ENCODE peak calls at places on chromosomes 16 and 17, in five cellular contexts. I is GM12878, R is K562, C is HepG2, A is HCT116. E is an unnamed sample.

GRCh38 chr17:54948380-54948779 is 20.1 kb downstream of the COX11 start:
- DNase-seq in I (no peak), R (peak; percentile 14), C (peak; percentile 44), A (peak; percentile 70), E (no peak)

GRCh38 chr17:40550608-40551007 is 14.7 kb downstream of the CCR7 start:
- DNase-seq in I (no peak), R (no peak), C (no peak), A (no peak), E (no peak)

GRCh38 chr16:48231675-48232214 is 12.4 kb upstream of the LONP2 start:
- DNase-seq in I (no peak), R (peak; percentile 25), C (peak; percentile 49), A (peak; percentile 35), E (peak; percentile 45)

GRCh38 chr17:4690745-4691144 is 13.2 kb downstream of the PELP1 start:
- DNase-seq in I (no peak), R (no peak), C (no peak), A (no peak), E (no peak)

GRCh38 chr17:60415146-60415545 is 7.1 kb upstream of the CHCT1 start:
- DNase-seq in I (no peak), R (no peak), C (no peak), A (no peak), E (no peak)

GRCh38 chr17:4118095-4118743 is 24.6 kb downstream of the ZZEF1 start:
- DNase-seq in I (no peak), R (no peak), C (no peak), A (no peak), E (no peak)

GRCh38 chr16:74297296-74297665 is 667 bp downstream of the PSMD7 start:
- DNase-seq in I (no peak), R (peak; percentile 63), C (peak; percentile 24), A (no peak), E (peak; percentile 56)

GRCh38 chr16:84137769-84138357 is 7.1 kb downstream of the HSDL1 start:
- DNase-seq in I (no peak), R (no peak), C (no peak), A (no peak), E (no peak)

GRCh38 chr17:2266045-2266864 is 37.3 kb downstream of the SMG6 start:
- DNase-seq in I (peak; percentile 97), R (no peak), C (no peak), A (no peak), E (no peak)

GRCh38 chr17:13323990-13324389 is 277.7 kb downstream of the HS3ST3A1 start:
- DNase-seq in I (no peak), R (no peak), C (peak; percentile 50), A (no peak), E (no peak)

GRCh38 chr17:882827-883585 is 96.6 kb downstream of the NXN start:
- DNase-seq in I (no peak), R (no peak), C (peak; percentile 83), A (no peak), E (no peak)

GRCh38 chr17:65531508-65532431 is 29.7 kb downstream of the AXIN2 start:
- DNase-seq in I (no peak), R (no peak), C (no peak), A (no peak), E (peak; percentile 93)

GRCh38 chr16:67447508-67448076 is 16.7 kb downstream of the HSD11B2 start:
- DNase-seq in I (peak; percentile 15), R (peak; percentile 69), C (peak; percentile 49), A (peak; percentile 54), E (peak; percentile 70)

GRCh38 chr17:50440838-50441829 is 15.1 kb downstream of the ACSF2 start:
- DNase-seq in I (no peak), R (no peak), C (no peak), A (no peak), E (no peak)

GRCh38 chr17:81218991-81219390 is 3.8 kb downstream of the CEP131 start:
- DNase-seq in I (no peak), R (no peak), C (no peak), A (no peak), E (no peak)

GRCh38 chr17:64736804-64737492 is 74.8 kb upstream of the SMURF2 start:
- DNase-seq in I (no peak), R (no peak), C (peak; percentile 51), A (peak; percentile 61), E (peak; percentile 30)

GRCh38 chr17:14873540-14873939 is 391.6 kb downstream of the PMP22 start:
- DNase-seq in I (no peak), R (no peak), C (no peak), A (no peak), E (no peak)

GRCh38 chr17:37743875-37744632 is 805 bp downstream of the HNF1B start:
- DNase-seq in I (no peak), R (no peak), C (peak; percentile 61), A (no peak), E (peak; percentile 41)

GRCh38 chr17:79684132-79684985 is 46.4 kb upstream of the ENPP7 start:
- DNase-seq in I (no peak), R (no peak), C (no peak), A (no peak), E (no peak)

GRCh38 chr16:88395669-88396584 is 13.2 kb downstream of the ZNF469 start:
- DNase-seq in I (no peak), R (no peak), C (no peak), A (no peak), E (no peak)

GRCh38 chr16:87926246-87927194 is 9.8 kb downstream of the CA5A start:
- DNase-seq in I (no peak), R (no peak), C (no peak), A (no peak), E (no peak)

GRCh38 chr16:15857779-15858560 is 1.1 kb upstream of the MYH11 start:
- DNase-seq in I (no peak), R (no peak), C (no peak), A (no peak), E (peak; percentile 79)

GRCh38 chr16:89764711-89765201 is 43.4 kb downstream of the ZNF276 start:
- DNase-seq in I (peak; percentile 91), R (no peak), C (no peak), A (no peak), E (no peak)

GRCh38 chr16:5607169-5607568 is 509.6 kb upstream of the EEF2KMT start:
- DNase-seq in I (no peak), R (no peak), C (no peak), A (no peak), E (peak; percentile 68)

GRCh38 chr17:14057591-14057990 is 11.7 kb upstream of the COX10 start:
- DNase-seq in I (no peak), R (no peak), C (no peak), A (no peak), E (no peak)

GRCh38 chr16:81447383-81448101 is 2.9 kb downstream of the CMIP start:
- DNase-seq in I (no peak), R (no peak), C (peak; percentile 57), A (no peak), E (no peak)

GRCh38 chr16:24075929-24076716 is 180.0 kb upstream of the CACNG3 start:
- DNase-seq in I (peak; percentile 21), R (peak; percentile 62), C (no peak), A (peak; percentile 10), E (no peak)

GRCh38 chr17:56979091-56979480 is 1.2 kb downstream of the SCPEP1 start:
- DNase-seq in I (no peak), R (no peak), C (no peak), A (no peak), E (no peak)

GRCh38 chr17:64004903-64005733 is 7.0 kb downstream of the PRR29 start:
- DNase-seq in I (no peak), R (no peak), C (no peak), A (no peak), E (peak; percentile 19)

GRCh38 chr17:10727192-10727591 is 2.6 kb downstream of the TMEM220 start:
- DNase-seq in I (no peak), R (no peak), C (no peak), A (no peak), E (no peak)

GRCh38 chr16:64951681-64952080 is 170.2 kb downstream of the CDH11 start:
- DNase-seq in I (no peak), R (no peak), C (no peak), A (no peak), E (no peak)

DNA sequence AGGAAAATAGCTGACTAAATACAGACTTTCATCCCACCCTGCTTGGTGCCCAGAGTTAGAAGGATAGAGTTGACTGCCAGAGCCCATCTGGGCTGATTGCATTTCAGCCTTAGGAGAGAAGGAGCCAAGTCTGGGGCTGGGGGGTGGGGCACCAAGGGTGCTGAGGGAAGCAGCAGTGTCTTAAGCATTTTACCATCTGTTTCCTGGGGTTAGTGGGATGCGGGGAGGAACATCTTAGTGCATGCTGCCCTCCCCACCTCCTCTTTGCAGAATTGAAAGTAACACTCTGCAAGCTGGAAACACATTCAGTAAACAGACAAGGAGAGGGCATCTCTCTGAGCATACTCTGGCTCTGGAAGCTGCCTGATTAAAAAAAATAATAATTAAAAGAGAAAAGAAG is 1.5 kb upstream of the ARL5C start:
- DNase-seq in I (no peak), R (no peak), C (no peak), A (no peak), E (no peak)
- H3K27ac ChIP-seq in I (no peak overlapping the region), R (no peak overlapping the region), C (no peak overlapping the region), A (no peak overlapping the region), E (no peak overlapping the region)

GRCh38 chr16:4015275-4015990 is 100.8 kb downstream of the ADCY9 start:
- DNase-seq in I (no peak), R (peak; percentile 27), C (peak; percentile 91), A (no peak), E (no peak)
- TF ChIP-seq REST in I (no peak), R (no peak), C (no peak), A (no peak), E (no peak)

GRCh38 chr17:48054238-48055185 is 6.4 kb downstream of the NFE2L1 start:
- DNase-seq in I (no peak), R (peak; percentile 80), C (no peak), A (no peak), E (peak; percentile 97)

GRCh38 chr17:48053758-48054237 is 5.6 kb downstream of the NFE2L1 start:
- DNase-seq in I (no peak), R (no peak), C (no peak), A (no peak), E (no peak)

GRCh38 chr17:48052956-48053757 is 5.0 kb downstream of the NFE2L1 start:
- DNase-seq in I (no peak), R (peak; percentile 32), C (peak; percentile 77), A (no peak), E (peak; percentile 80)

GRCh38 chr17:48051278-48051677 is 3.1 kb downstream of the NFE2L1 start:
- DNase-seq in I (no peak), R (no peak), C (no peak), A (no peak), E (no peak)

DNA sequence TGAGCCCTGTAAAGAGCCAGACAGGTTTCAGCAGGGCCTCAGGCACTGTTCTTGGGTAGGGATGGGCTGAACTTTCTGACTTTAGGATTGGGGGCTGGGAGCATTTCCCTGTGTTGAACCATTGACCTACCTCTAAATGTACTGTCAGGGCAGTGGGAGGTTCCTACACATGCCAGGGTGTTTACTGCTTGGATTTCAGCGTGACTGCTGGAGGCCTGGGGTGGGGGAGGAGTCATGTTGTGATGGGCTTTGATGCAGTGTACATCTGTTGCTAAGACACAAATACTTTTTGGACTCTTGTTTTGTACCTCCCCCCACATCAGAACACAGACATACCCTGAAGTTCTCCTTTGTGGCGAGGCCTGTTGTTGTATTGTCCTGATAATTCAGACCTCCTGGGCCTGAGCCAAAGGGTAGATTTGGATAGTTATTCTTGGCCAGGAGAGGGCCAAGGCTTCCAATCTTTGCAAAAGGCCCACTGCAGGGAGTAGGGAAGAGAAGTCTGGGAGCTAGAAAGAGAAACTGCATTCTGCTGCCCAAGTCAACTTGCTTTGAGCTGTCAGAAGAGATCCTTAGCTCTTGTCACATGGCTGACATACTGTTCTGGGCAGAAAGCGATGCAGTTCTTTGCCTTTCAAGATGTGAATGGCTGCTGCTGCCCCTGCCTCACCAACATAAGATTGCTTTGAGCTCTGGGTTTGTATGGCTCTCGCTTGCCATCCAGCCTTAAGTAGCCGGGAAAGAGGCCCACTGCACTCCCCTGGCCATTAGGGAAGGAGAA is 3.7 kb downstream of the NFE2L1 start:
- DNase-seq in I (no peak), R (peak; percentile 47), C (peak; percentile 85), A (no peak), E (no peak)
- H3K9ac ChIP-seq in I (peak overlapping the region; percentile 9), R (peak overlapping the region; percentile 5), C (peak overlapping the region; percentile 71), A (no peak overlapping the region), E (peak overlapping the region; percentile 88)

GRCh38 chr17:19369107-19369778 is 6.7 kb upstream of the B9D1 start:
- DNase-seq in I (no peak), R (no peak), C (peak; percentile 43), A (no peak), E (no peak)
- H3K27ac ChIP-seq in I (no peak overlapping the region), R (no peak overlapping the region), C (peak overlapping the region; percentile 6), A (no peak overlapping the region), E (no peak overlapping the region)